ENCODE peak calls at places on chromosomes 3 and 15, in seven cellular contexts. G is breast epithelium; W is CD8-positive, alpha-beta T cell; B is stomach; H is HCT116; V is heart right ventricle; C is pancreas. M is an unnamed sample.

GRCh38 chr3:166783206-166783605 is 596.9 kb downstream of the ZBBX start:
- DNase-seq in V (no peak), B (no peak), C (no peak), G (no peak), H (no peak), W (no peak), M (no peak)

GRCh38 chr3:109924196-109924595 is 586.9 kb upstream of the DPPA4 start:
- DNase-seq in W (no peak), G (no peak), C (no peak), V (no peak), H (no peak), B (no peak), M (no peak)

GRCh38 chr3:12218161-12218560 is 59.4 kb upstream of the TIMP4 start:
- DNase-seq in H (no peak), C (no peak), V (no peak), W (no peak), B (no peak), G (no peak), M (no peak)

GRCh38 chr15:32641517-32642059 is at the start of gene SCG5:
- DNase-seq in W (no peak), H (no peak), C (no peak), V (no peak), G (no peak), B (no peak), M (no peak)

GRCh38 chr3:156291269-156292123 is 171.1 kb downstream of the KCNAB1 start:
- DNase-seq in G (no peak), V (no peak), W (no peak), H (no peak), C (no peak), B (no peak), M (no peak)

GRCh38 chr15:88243895-88244787 is 12.4 kb downstream of the NTRK3 start:
- DNase-seq in C (no peak), W (no peak), V (no peak), H (peak), B (no peak), G (no peak), M (no peak)

GRCh38 chr3:185732782-185733181 is 92.1 kb downstream of the IGF2BP2 start:
- DNase-seq in C (no peak), H (no peak), V (no peak), B (no peak), G (no peak), W (no peak), M (no peak)

GRCh38 chr15:68418611-68419161 is 13.3 kb downstream of the ITGA11 start:
- DNase-seq in C (no peak), H (no peak), G (no peak), B (peak), W (no peak), V (no peak), M (peak)

GRCh38 chr3:48656061-48656840 is 6.4 kb downstream of the CELSR3 start:
- DNase-seq in B (peak), V (peak), G (peak), H (peak), C (peak), W (peak), M (peak)

GRCh38 chr15:81284256-81285031 is 39.5 kb downstream of the STARD5 start:
- DNase-seq in H (no peak), G (no peak), B (no peak), C (no peak), V (no peak), W (no peak), M (no peak)

GRCh38 chr3:197956070-197956469 is 3.9 kb upstream of the LMLN start:
- DNase-seq in W (no peak), V (no peak), G (no peak), H (no peak), C (no peak), B (no peak), M (no peak)

GRCh38 chr3:191362036-191362435 is 31.7 kb upstream of the UTS2B start:
- DNase-seq in H (no peak), G (no peak), W (no peak), V (no peak), C (no peak), B (no peak), M (no peak)

GRCh38 chr3:148847351-148847750 is 17.7 kb upstream of the CPA3 start:
- DNase-seq in B (no peak), V (no peak), G (no peak), W (no peak), C (no peak), H (no peak), M (no peak)

GRCh38 chr3:138118863-138119766 is 3.7 kb upstream of the DZIP1L start:
- DNase-seq in C (peak), B (peak), H (peak), G (peak), W (no peak), V (peak), M (no peak)

GRCh38 chr3:131602011-131602779 is 99.4 kb upstream of the MRPL3 start:
- DNase-seq in W (no peak), C (no peak), B (no peak), G (no peak), V (no peak), H (no peak), M (no peak)

GRCh38 chr3:149402481-149402880 is 25.0 kb upstream of the TM4SF1 start:
- DNase-seq in G (no peak), V (no peak), B (no peak), H (no peak), C (no peak), W (no peak), M (no peak)

GRCh38 chr3:119690043-119690656 is 12.7 kb upstream of the CFAP91 start:
- DNase-seq in B (no peak), C (no peak), H (no peak), W (no peak), V (no peak), G (no peak), M (no peak)

GRCh38 chr15:48641416-48641815 is 4.1 kb downstream of the FBN1 start:
- DNase-seq in G (no peak), W (no peak), H (no peak), B (no peak), V (no peak), C (no peak), M (no peak)

GRCh38 chr3:9066141-9066540 is 102.9 kb upstream of the RAD18 start:
- DNase-seq in C (no peak), B (no peak), H (no peak), V (no peak), G (no peak), W (no peak), M (no peak)

GRCh38 chr15:75348563-75349350 is 1.9 kb downstream of the NEIL1 start:
- DNase-seq in C (no peak), W (no peak), B (peak), G (peak), H (no peak), V (no peak), M (no peak)

GRCh38 chr15:70038730-70039392 is 58.9 kb downstream of the TLE3 start:
- DNase-seq in C (no peak), W (no peak), V (no peak), G (peak), H (no peak), B (no peak), M (no peak)

GRCh38 chr15:85706779-85707518 is 87.8 kb downstream of the KLHL25 start:
- DNase-seq in C (no peak), W (no peak), V (peak), G (no peak), B (no peak), H (no peak), M (no peak)

GRCh38 chr15:83918011-83918410 is 264.1 kb downstream of the ADAMTSL3 start:
- DNase-seq in G (no peak), H (no peak), W (no peak), B (no peak), V (no peak), C (no peak), M (no peak)

GRCh38 chr15:74449066-74449465 is 11.9 kb downstream of the UBL7 start:
- DNase-seq in C (no peak), G (no peak), V (no peak), B (no peak), H (no peak), W (no peak), M (no peak)

GRCh38 chr3:146546366-146546965 is 2.1 kb upstream of the PLSCR1 start:
- DNase-seq in B (no peak), V (no peak), C (no peak), H (no peak), W (no peak), G (no peak), M (no peak)

GRCh38 chr15:69393831-69394491 is 20.2 kb upstream of the KIF23 start:
- DNase-seq in C (no peak), G (no peak), H (no peak), V (no peak), W (no peak), B (no peak), M (no peak)

GRCh38 chr3:183868804-183869203 is 15.9 kb downstream of the PARL start:
- DNase-seq in V (no peak), C (no peak), H (no peak), B (no peak), G (no peak), W (no peak), M (no peak)

GRCh38 chr15:63318344-63318743 is 40.9 kb downstream of the APH1B start:
- DNase-seq in V (no peak), W (no peak), H (no peak), B (no peak), C (no peak), G (no peak), M (no peak)

GRCh38 chr3:82715091-82715856 is 953.8 kb upstream of the GBE1 start:
- DNase-seq in H (no peak), W (no peak), C (no peak), V (no peak), B (no peak), G (no peak), M (no peak)

GRCh38 chr15:33864360-33865075 is 103.8 kb upstream of the CHRM5 start:
- DNase-seq in G (no peak), W (no peak), V (no peak), H (no peak), B (no peak), C (no peak), M (no peak)

GRCh38 chr15:61053401-61053800 is 175.7 kb downstream of the RORA start:
- DNase-seq in V (no peak), H (no peak), B (no peak), C (no peak), W (no peak), G (no peak), M (peak)

GRCh38 chr15:89356634-89357298 is 22.1 kb upstream of the POLG start:
- DNase-seq in V (no peak), H (no peak), B (no peak), W (no peak), C (peak), G (no peak), M (no peak)

GRCh38 chr3:191019855-191020254 is 157.4 kb upstream of the GMNC start:
- DNase-seq in C (no peak), V (no peak), H (no peak), B (no peak), W (no peak), G (no peak), M (no peak)

GRCh38 chr3:34947849-34948248 is 691.5 kb upstream of the ARPP21 start:
- DNase-seq in W (no peak), G (no peak), B (no peak), V (no peak), C (no peak), H (no peak), M (no peak)

GRCh38 chr3:10815487-10815886 is 541 bp upstream of the SLC6A11 start:
- DNase-seq in C (no peak), G (no peak), V (no peak), B (no peak), H (no peak), W (no peak), M (no peak)

GRCh38 chr15:41941644-41942415 is 30.5 kb downstream of the EHD4 start:
- DNase-seq in C (no peak), V (no peak), G (no peak), W (no peak), H (no peak), B (no peak), M (no peak)

GRCh38 chr15:41945221-41945620 is 27.1 kb downstream of the EHD4 start:
- DNase-seq in G (no peak), V (no peak), C (no peak), H (no peak), B (no peak), W (no peak), M (no peak)

GRCh38 chr15:41944313-41944940 is 27.9 kb downstream of the EHD4 start:
- DNase-seq in H (peak), C (peak), G (no peak), B (no peak), V (no peak), W (no peak), M (no peak)

GRCh38 chr15:41943543-41944312 is 28.6 kb downstream of the EHD4 start:
- DNase-seq in G (no peak), C (no peak), H (no peak), B (no peak), V (no peak), W (no peak), M (no peak)

GRCh38 chr15:41942886-41943285 is 29.5 kb downstream of the EHD4 start:
- DNase-seq in B (no peak), V (no peak), C (no peak), G (no peak), H (no peak), W (no peak), M (no peak)
- H3K27ac ChIP-seq in B (no peak), V (peak), C (no peak), G (peak), H (no peak), W (no peak), M (no peak)

GRCh38 chr3:122263974-122264588 is 61.0 kb upstream of the CSTA start:
- DNase-seq in C (no peak), H (no peak), B (no peak), G (no peak), V (no peak), W (no peak), M (peak)

GRCh38 chr3:122258757-122259371 is 66.2 kb upstream of the CSTA start:
- DNase-seq in H (peak), B (peak), V (peak), W (no peak), G (no peak), C (peak), M (no peak)

GRCh38 chr3:122260206-122260605 is 64.8 kb upstream of the CSTA start:
- DNase-seq in B (no peak), C (no peak), H (no peak), V (no peak), W (no peak), G (no peak), M (no peak)

GRCh38 chr3:122265937-122266336 is 59.1 kb upstream of the CSTA start:
- DNase-seq in C (no peak), G (no peak), V (no peak), W (no peak), H (no peak), B (no peak), M (no peak)

GRCh38 chr3:122263058-122263457 is 62.0 kb upstream of the CSTA start:
- DNase-seq in W (no peak), C (no peak), H (no peak), B (no peak), G (no peak), V (no peak), M (peak)
- H3K4me3 ChIP-seq in W (no peak), C (no peak), H (no peak), B (no peak), G (no peak), V (no peak), M (no peak)

DNA sequence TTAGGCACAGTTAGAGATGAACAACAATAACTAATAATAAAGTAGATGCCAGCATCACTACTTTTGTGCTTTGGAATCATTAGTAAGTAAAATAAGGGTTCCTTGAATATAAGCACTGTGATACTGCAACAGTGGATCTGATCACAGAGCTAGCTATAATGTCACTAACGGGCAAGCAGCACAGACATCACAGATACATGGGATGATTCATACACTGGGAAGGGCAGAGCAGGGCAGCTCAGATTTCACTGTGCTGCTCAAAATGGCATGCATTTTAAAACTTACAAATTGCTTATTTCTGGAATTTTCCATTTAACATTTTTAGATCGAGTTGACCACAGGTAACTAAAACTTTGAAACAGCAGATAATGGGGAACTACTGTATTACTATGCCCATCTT is 476.6 kb downstream of the FHIT start:
- DNase-seq in H (no peak), B (no peak), V (no peak), G (no peak), W (no peak), C (no peak), M (no peak)
- TF ChIP-seq CTCF in H (no peak), B (no peak), V (no peak), G (no peak), W (no peak), C (no peak), M (no peak)

GRCh38 chr15:52745326-52746161 is 44.6 kb downstream of the ONECUT1 start:
- DNase-seq in G (no peak), W (no peak), V (no peak), C (no peak), H (no peak), B (no peak), M (no peak)

GRCh38 chr15:52751522-52751921 is 38.6 kb downstream of the ONECUT1 start:
- DNase-seq in G (no peak), H (no peak), V (no peak), B (no peak), C (no peak), W (no peak), M (no peak)

GRCh38 chr15:52749250-52749649 is 40.9 kb downstream of the ONECUT1 start:
- DNase-seq in G (no peak), C (no peak), V (no peak), W (no peak), B (no peak), H (no peak), M (no peak)

GRCh38 chr15:52746162-52746721 is 43.9 kb downstream of the ONECUT1 start:
- DNase-seq in G (no peak), H (no peak), C (no peak), B (no peak), V (no peak), W (no peak), M (peak)
- H3K27ac ChIP-seq in G (no peak), H (no peak), C (no peak), B (no peak), V (no peak), W (no peak), M (no peak)

GRCh38 chr3:80771085-80771484 is 990.4 kb downstream of the GBE1 start:
- DNase-seq in H (no peak), C (peak), G (no peak), B (no peak), W (no peak), V (no peak), M (no peak)
- H3K4me3 ChIP-seq in H (no peak), C (no peak), G (no peak), B (no peak), W (no peak), V (no peak), M (no peak)

GRCh38 chr15:42650208-42651066 is 75.0 kb downstream of the STARD9 start:
- DNase-seq in V (peak), W (peak), G (no peak), C (no peak), H (peak), B (peak), M (no peak)
- TF ChIP-seq CTCF in V (peak), W (peak), G (no peak), C (no peak), H (peak), B (peak), M (peak)

M was measured in esophagus muscularis mucosa.